ENCODE peak calls at places on chromosomes 6 and 20, in eight cellular contexts. One of them, this sample, is unnamed.

GRCh38 chr20:11716239-11716944 is 201.3 kb upstream of the BTBD3 start:
- DNase-seq in lower lobe of right lung: no peak
- DNase-seq in NCI-H1092 treated with DMSO at 0.1 percent for 48 hours: peak; percentile 26
- DNase-seq in nucleus accumbens: no peak
- DNase-seq in ureter: no peak
- DNase-seq in NCI-H510A treated with DMSO at 0.1 percent for 48 hours: peak; percentile 24
- DNase-seq in uterus: no peak
- DNase-seq in AG04449: peak; percentile 85
- DNase-seq in this sample: no peak

GRCh38 chr6:162200036-162200435 is 527.5 kb downstream of the PRKN start:
- DNase-seq in lower lobe of right lung: no peak
- DNase-seq in NCI-H1092 treated with DMSO at 0.1 percent for 48 hours: no peak
- DNase-seq in nucleus accumbens: no peak
- DNase-seq in ureter: no peak
- DNase-seq in NCI-H510A treated with DMSO at 0.1 percent for 48 hours: no peak
- DNase-seq in uterus: no peak
- DNase-seq in AG04449: no peak
- DNase-seq in this sample: peak; percentile 66

GRCh38 chr20:36614781-36615557 is 9.4 kb downstream of the RAB5IF start:
- DNase-seq in lower lobe of right lung: no peak
- DNase-seq in NCI-H1092 treated with DMSO at 0.1 percent for 48 hours: no peak
- DNase-seq in nucleus accumbens: no peak
- DNase-seq in ureter: no peak
- DNase-seq in NCI-H510A treated with DMSO at 0.1 percent for 48 hours: no peak
- DNase-seq in uterus: no peak
- DNase-seq in AG04449: no peak
- DNase-seq in this sample: no peak

GRCh38 chr6:38955876-38956275 is 92.7 kb upstream of the GLP1R start:
- DNase-seq in lower lobe of right lung: no peak
- DNase-seq in NCI-H1092 treated with DMSO at 0.1 percent for 48 hours: no peak
- DNase-seq in nucleus accumbens: no peak
- DNase-seq in ureter: no peak
- DNase-seq in NCI-H510A treated with DMSO at 0.1 percent for 48 hours: no peak
- DNase-seq in uterus: no peak
- DNase-seq in AG04449: no peak
- DNase-seq in this sample: no peak

GRCh38 chr20:47686545-47686944 is 98.7 kb downstream of the SULF2 start:
- DNase-seq in lower lobe of right lung: no peak
- DNase-seq in NCI-H1092 treated with DMSO at 0.1 percent for 48 hours: no peak
- DNase-seq in nucleus accumbens: no peak
- DNase-seq in ureter: no peak
- DNase-seq in NCI-H510A treated with DMSO at 0.1 percent for 48 hours: no peak
- DNase-seq in uterus: peak; percentile 54
- DNase-seq in AG04449: no peak
- DNase-seq in this sample: no peak

GRCh38 chr6:54301770-54302169 is 6.5 kb upstream of the TINAG start:
- DNase-seq in lower lobe of right lung: no peak
- DNase-seq in NCI-H1092 treated with DMSO at 0.1 percent for 48 hours: no peak
- DNase-seq in nucleus accumbens: no peak
- DNase-seq in ureter: no peak
- DNase-seq in NCI-H510A treated with DMSO at 0.1 percent for 48 hours: no peak
- DNase-seq in uterus: no peak
- DNase-seq in AG04449: no peak
- DNase-seq in this sample: no peak

GRCh38 chr6:225907-226306 is 66.4 kb upstream of the DUSP22 start:
- DNase-seq in lower lobe of right lung: no peak
- DNase-seq in NCI-H1092 treated with DMSO at 0.1 percent for 48 hours: no peak
- DNase-seq in nucleus accumbens: no peak
- DNase-seq in ureter: no peak
- DNase-seq in NCI-H510A treated with DMSO at 0.1 percent for 48 hours: no peak
- DNase-seq in uterus: no peak
- DNase-seq in AG04449: no peak
- DNase-seq in this sample: peak; percentile 74

GRCh38 chr6:37052027-37052628 is 46.7 kb downstream of the FGD2 start:
- DNase-seq in lower lobe of right lung: no peak
- DNase-seq in NCI-H1092 treated with DMSO at 0.1 percent for 48 hours: no peak
- DNase-seq in nucleus accumbens: no peak
- DNase-seq in ureter: no peak
- DNase-seq in NCI-H510A treated with DMSO at 0.1 percent for 48 hours: peak; percentile 55
- DNase-seq in uterus: no peak
- DNase-seq in AG04449: no peak
- DNase-seq in this sample: no peak

GRCh38 chr6:140537834-140538680 is 1163.6 kb upstream of the CITED2 start:
- DNase-seq in lower lobe of right lung: no peak
- DNase-seq in NCI-H1092 treated with DMSO at 0.1 percent for 48 hours: no peak
- DNase-seq in nucleus accumbens: no peak
- DNase-seq in ureter: no peak
- DNase-seq in NCI-H510A treated with DMSO at 0.1 percent for 48 hours: peak; percentile 10
- DNase-seq in uterus: peak; percentile 24
- DNase-seq in AG04449: peak; percentile 100
- DNase-seq in this sample: no peak

GRCh38 chr6:82083646-82084045 is 163.9 kb downstream of the IBTK start:
- DNase-seq in lower lobe of right lung: no peak
- DNase-seq in NCI-H1092 treated with DMSO at 0.1 percent for 48 hours: no peak
- DNase-seq in nucleus accumbens: no peak
- DNase-seq in ureter: no peak
- DNase-seq in NCI-H510A treated with DMSO at 0.1 percent for 48 hours: no peak
- DNase-seq in uterus: no peak
- DNase-seq in AG04449: peak; percentile 74
- DNase-seq in this sample: no peak

GRCh38 chr6:30990422-30991086 is 7.0 kb downstream of the MUC21 start:
- DNase-seq in lower lobe of right lung: no peak
- DNase-seq in NCI-H1092 treated with DMSO at 0.1 percent for 48 hours: no peak
- DNase-seq in nucleus accumbens: no peak
- DNase-seq in ureter: no peak
- DNase-seq in NCI-H510A treated with DMSO at 0.1 percent for 48 hours: no peak
- DNase-seq in uterus: no peak
- DNase-seq in AG04449: no peak
- DNase-seq in this sample: no peak

GRCh38 chr6:120274547-120274946 is 925.0 kb upstream of the MAN1A1 start:
- DNase-seq in lower lobe of right lung: no peak
- DNase-seq in NCI-H1092 treated with DMSO at 0.1 percent for 48 hours: no peak
- DNase-seq in nucleus accumbens: no peak
- DNase-seq in ureter: no peak
- DNase-seq in NCI-H510A treated with DMSO at 0.1 percent for 48 hours: no peak
- DNase-seq in uterus: no peak
- DNase-seq in AG04449: no peak
- DNase-seq in this sample: no peak

GRCh38 chr6:8274240-8274639 is 161.1 kb downstream of the SLC35B3 start:
- DNase-seq in lower lobe of right lung: no peak
- DNase-seq in NCI-H1092 treated with DMSO at 0.1 percent for 48 hours: no peak
- DNase-seq in nucleus accumbens: no peak
- DNase-seq in ureter: no peak
- DNase-seq in NCI-H510A treated with DMSO at 0.1 percent for 48 hours: no peak
- DNase-seq in uterus: no peak
- DNase-seq in AG04449: no peak
- DNase-seq in this sample: no peak

GRCh38 chr6:100281471-100281878 is 183.2 kb downstream of the SIM1 start:
- DNase-seq in lower lobe of right lung: no peak
- DNase-seq in NCI-H1092 treated with DMSO at 0.1 percent for 48 hours: peak; percentile 12
- DNase-seq in nucleus accumbens: no peak
- DNase-seq in ureter: no peak
- DNase-seq in NCI-H510A treated with DMSO at 0.1 percent for 48 hours: no peak
- DNase-seq in uterus: no peak
- DNase-seq in AG04449: no peak
- DNase-seq in this sample: no peak

This sample was measured in esophagus muscularis mucosa.